ENCODE peak calls at places on chromosomes 3 and 15, in six cellular contexts. C, H, E, F, K and Q are unnamed samples.

GRCh38 chr3:197499427-197499826 is 56.3 kb downstream of the BDH1 start:
- DNase-seq in K (peak; percentile 55), F (peak; percentile 80), H (peak; percentile 37), E (no peak), C (no peak), Q (peak; percentile 77)

GRCh38 chr15:68205949-68206539 is 912 bp upstream of the CALML4 start:
- DNase-seq in E (no peak), H (peak; percentile 72), K (no peak), C (no peak), F (no peak), Q (no peak)

GRCh38 chr3:55621648-55622047 is 134.5 kb upstream of the WNT5A start:
- DNase-seq in H (no peak), K (no peak), E (no peak), F (no peak), C (no peak), Q (no peak)

GRCh38 chr3:53065841-53066480 is 20.1 kb upstream of the SFMBT1 start:
- DNase-seq in E (no peak), H (no peak), F (no peak), C (no peak), K (no peak), Q (no peak)

GRCh38 chr15:89362203-89363101 is 27.8 kb upstream of the POLG start:
- DNase-seq in K (no peak), E (peak; percentile 93), H (peak; percentile 40), C (no peak), F (no peak), Q (no peak)

GRCh38 chr15:57376695-57377477 is 581 bp downstream of the CGNL1 start:
- DNase-seq in K (peak; percentile 58), C (no peak), E (no peak), H (peak; percentile 18), F (peak; percentile 4), Q (peak; percentile 66)

GRCh38 chr3:128908951-128909350 is 29.5 kb downstream of the ACAD9 start:
- DNase-seq in E (no peak), C (no peak), F (no peak), K (no peak), H (no peak), Q (no peak)

GRCh38 chr15:67819636-67820035 is 5.7 kb upstream of the SKOR1 start:
- DNase-seq in C (no peak), K (no peak), F (no peak), E (no peak), H (no peak), Q (no peak)

GRCh38 chr3:64667138-64667537 is 20.7 kb downstream of the ADAMTS9 start:
- DNase-seq in K (no peak), C (no peak), E (no peak), F (no peak), H (no peak), Q (no peak)

GRCh38 chr15:48493084-48493762 is 152.3 kb downstream of the FBN1 start:
- DNase-seq in H (no peak), E (no peak), C (no peak), K (no peak), F (peak; percentile 95), Q (no peak)

GRCh38 chr3:124207873-124208473 is 216.0 kb upstream of the ROPN1 start:
- DNase-seq in F (no peak), K (no peak), H (no peak), C (peak; percentile 91), E (no peak), Q (no peak)

GRCh38 chr15:69468241-69469121 is 15.9 kb downstream of the RPLP1 start:
- DNase-seq in K (no peak), H (peak; percentile 54), C (no peak), F (peak; percentile 87), E (peak; percentile 38), Q (no peak)

GRCh38 chr3:158488670-158489069 is 82.3 kb upstream of the MLF1 start:
- DNase-seq in C (no peak), K (no peak), H (no peak), E (peak; percentile 40), F (peak; percentile 43), Q (no peak)

GRCh38 chr15:85380860-85381535 is 595 bp downstream of the AKAP13 start:
- DNase-seq in H (peak; percentile 33), E (peak; percentile 88), C (no peak), F (no peak), K (peak; percentile 48), Q (no peak)

GRCh38 chr15:51366071-51366470 is 24.6 kb downstream of the GLDN start:
- DNase-seq in H (no peak), E (no peak), C (no peak), F (no peak), K (no peak), Q (no peak)

GRCh38 chr15:51363391-51363790 is 21.9 kb downstream of the GLDN start:
- DNase-seq in E (no peak), C (no peak), K (no peak), H (no peak), F (no peak), Q (no peak)

GRCh38 chr15:51366911-51367310 is 25.5 kb downstream of the GLDN start:
- DNase-seq in H (no peak), K (no peak), F (peak; percentile 52), C (no peak), E (no peak), Q (no peak)

GRCh38 chr15:51367322-51367976 is 26.0 kb downstream of the GLDN start:
- DNase-seq in C (no peak), K (no peak), H (no peak), F (no peak), E (no peak), Q (no peak)

DNA sequence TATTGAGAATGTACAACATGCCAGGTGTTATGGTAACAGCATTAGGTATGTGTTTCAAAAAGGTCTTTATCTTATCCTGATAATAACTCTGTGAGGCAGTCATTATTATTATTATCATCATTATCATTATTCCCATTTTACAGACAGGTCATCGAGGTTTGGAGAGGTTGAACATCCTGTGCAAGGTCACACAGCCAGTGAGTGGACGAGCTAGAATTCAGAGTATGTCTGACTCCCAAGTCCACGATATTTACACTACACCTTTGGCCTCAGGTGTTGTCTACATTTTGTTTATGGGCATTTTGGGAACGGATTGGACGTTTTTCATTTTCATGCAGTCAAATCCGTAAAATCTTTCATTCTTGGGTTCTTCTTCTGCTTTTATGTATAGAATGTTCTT is 24.0 kb downstream of the GLDN start:
- DNase-seq in K (no peak), E (no peak), C (no peak), H (no peak), F (no peak), Q (no peak)
- TF ChIP-seq SMC3 in K (no peak), E (no peak), C (no peak), H (no peak), F (no peak), Q (no peak)

GRCh38 chr3:42376397-42376798 is 34.0 kb downstream of the LYZL4 start:
- DNase-seq in E (no peak), K (no peak), H (no peak), F (peak; percentile 72), C (no peak), Q (no peak)
- TF ChIP-seq SMC3 in E (no peak), K (no peak), H (no peak), F (no peak), C (no peak), Q (no peak)

GRCh38 chr15:78673917-78674444 is 33.0 kb upstream of the CHRNB4 start:
- DNase-seq in H (no peak), E (no peak), F (no peak), C (no peak), K (no peak), Q (no peak)

GRCh38 chr15:78672285-78673003 is 31.4 kb upstream of the CHRNB4 start:
- DNase-seq in E (no peak), H (no peak), K (no peak), F (no peak), C (no peak), Q (no peak)

GRCh38 chr15:78673476-78673875 is 32.5 kb upstream of the CHRNB4 start:
- DNase-seq in C (no peak), K (no peak), F (no peak), E (no peak), H (no peak), Q (no peak)

GRCh38 chr15:78668987-78669386 is 28.0 kb upstream of the CHRNB4 start:
- DNase-seq in K (no peak), E (no peak), C (no peak), F (no peak), H (no peak), Q (no peak)

GRCh38 chr15:78671626-78672211 is 30.7 kb upstream of the CHRNB4 start:
- DNase-seq in E (peak; percentile 88), C (no peak), K (no peak), F (no peak), H (no peak), Q (no peak)
- TF ChIP-seq SMC3 in E (no peak), C (no peak), K (no peak), F (no peak), H (no peak), Q (no peak)

GRCh38 chr3:13108861-13109260 is 35.6 kb upstream of the IQSEC1 start:
- DNase-seq in K (no peak), E (no peak), H (no peak), F (no peak), C (no peak), Q (no peak)

GRCh38 chr3:13109516-13109915 is 36.3 kb upstream of the IQSEC1 start:
- DNase-seq in E (no peak), F (no peak), C (no peak), K (no peak), H (no peak), Q (no peak)

GRCh38 chr3:13111874-13112520 is 38.8 kb upstream of the IQSEC1 start:
- DNase-seq in C (no peak), H (no peak), K (no peak), E (no peak), F (no peak), Q (peak; percentile 51)

GRCh38 chr3:13111173-13111873 is 38.1 kb upstream of the IQSEC1 start:
- DNase-seq in K (no peak), F (no peak), C (no peak), E (no peak), H (no peak), Q (no peak)

GRCh38 chr3:13110678-13111116 is 37.5 kb upstream of the IQSEC1 start:
- DNase-seq in K (no peak), F (no peak), E (no peak), H (no peak), C (peak; percentile 76), Q (no peak)
- TF ChIP-seq SMC3 in K (no peak), F (no peak), E (no peak), H (no peak), C (no peak), Q (no peak)